ENCODE peak calls at places on chromosomes 2 and 18, in four cellular contexts. I is stomach, R is pancreas, Q is thoracic aorta. S is an unnamed sample.
A peak's percentile ranks its signal among the peaks of the same experiment; 100 is the strongest.

GRCh38 chr18:24734058-24734457 is 273.6 kb downstream of the HRH4 start:
- DNase-seq in I (no peak), Q (no peak), R (no peak), S (peak; percentile 10)

GRCh38 chr18:65753520-65753919 is 2.7 kb downstream of the CDH7 start:
- DNase-seq in R (no peak), I (no peak), Q (no peak), S (peak; percentile 7)

GRCh38 chr2:227623225-227623624 is 5.9 kb downstream of the SCYGR4 start:
- DNase-seq in R (no peak), I (no peak), Q (no peak), S (peak; percentile 79)

GRCh38 chr2:55712477-55713060 is 18.9 kb upstream of the PNPT1 start:
- DNase-seq in Q (no peak), R (no peak), I (no peak), S (peak; percentile 10)

GRCh38 chr2:10664652-10665051 is 25.1 kb downstream of the NOL10 start:
- DNase-seq in Q (no peak), R (no peak), I (no peak), S (no peak)

GRCh38 chr2:12816379-12817306 is 99.9 kb downstream of the TRIB2 start:
- DNase-seq in Q (no peak), R (no peak), I (no peak), S (no peak)

GRCh38 chr2:24837996-24838513 is 44.8 kb downstream of the CENPO start:
- DNase-seq in I (no peak), R (no peak), Q (no peak), S (no peak)

GRCh38 chr2:98121149-98121548 is 34.2 kb downstream of the VWA3B start:
- DNase-seq in Q (no peak), I (no peak), R (no peak), S (no peak)

GRCh38 chr2:142321706-142322280 is 191.0 kb upstream of the LRP1B start:
- DNase-seq in I (no peak), Q (no peak), R (no peak), S (no peak)

GRCh38 chr2:39728941-39729351 is 50.1 kb downstream of the THUMPD2 start:
- DNase-seq in Q (no peak), R (no peak), I (peak; percentile 35), S (peak; percentile 15)

GRCh38 chr2:235765181-235765820 is 271.5 kb downstream of the AGAP1 start:
- DNase-seq in Q (no peak), R (no peak), I (no peak), S (no peak)

GRCh38 chr2:109349555-109350430 is 220.8 kb downstream of the SH3RF3 start:
- DNase-seq in Q (no peak), R (peak; percentile 45), I (peak; percentile 21), S (no peak)

GRCh38 chr18:44783371-44783770 is 102.7 kb downstream of the SETBP1 start:
- DNase-seq in R (no peak), Q (no peak), I (no peak), S (no peak)

GRCh38 chr2:150494234-150494913 is 6.9 kb upstream of the RND3 start:
- DNase-seq in R (no peak), Q (no peak), I (no peak), S (no peak)

GRCh38 chr18:78734614-78734945 is 245.0 kb upstream of the SALL3 start:
- DNase-seq in I (no peak), R (no peak), Q (no peak), S (no peak)

GRCh38 chr2:30361751-30362394 is 85.2 kb upstream of the LCLAT1 start:
- DNase-seq in I (no peak), R (no peak), Q (no peak), S (no peak)

GRCh38 chr2:163187995-163188655 is 349.6 kb upstream of the KCNH7 start:
- DNase-seq in I (no peak), R (no peak), Q (no peak), S (no peak)

GRCh38 chr18:5527603-5528002 is 16.2 kb downstream of the EPB41L3 start:
- DNase-seq in Q (no peak), I (no peak), R (no peak), S (peak; percentile 56)

GRCh38 chr18:51028201-51028805 is 1.7 kb upstream of the SMAD4 start:
- DNase-seq in Q (no peak), R (no peak), I (no peak), S (peak; percentile 48)

GRCh38 chr2:100887713-100888112 is 67.8 kb downstream of the NPAS2 start:
- DNase-seq in Q (no peak), R (no peak), I (peak; percentile 36), S (no peak)

GRCh38 chr2:27832396-27832795 is 57.8 kb downstream of the RBKS start:
- DNase-seq in R (no peak), Q (no peak), I (no peak), S (no peak)

GRCh38 chr2:184336688-184337087 is 261.6 kb upstream of the ZNF804A start:
- DNase-seq in R (no peak), I (no peak), Q (no peak), S (no peak)

GRCh38 chr2:189995679-189996078 is 66.8 kb downstream of the MSTN start:
- DNase-seq in R (no peak), Q (no peak), I (no peak), S (no peak)

GRCh38 chr18:468841-469796 is 31.4 kb downstream of the COLEC12 start:
- DNase-seq in R (no peak), Q (no peak), I (no peak), S (no peak)

GRCh38 chr2:105252271-105252670 is 10.7 kb downstream of the GPR45 start:
- DNase-seq in I (no peak), R (no peak), Q (no peak), S (no peak)

GRCh38 chr2:32009479-32010256 is 1.1 kb downstream of the MEMO1 start:
- DNase-seq in R (peak; percentile 87), Q (no peak), I (peak; percentile 33), S (peak; percentile 37)

GRCh38 chr2:186526281-186526680 is 40.2 kb downstream of the ZC3H15 start:
- DNase-seq in R (no peak), I (no peak), Q (no peak), S (no peak)

GRCh38 chr2:239192975-239193374 is 207.8 kb downstream of the HDAC4 start:
- DNase-seq in R (no peak), I (no peak), Q (no peak), S (no peak)

GRCh38 chr18:49495074-49495473 is 8.0 kb upstream of the C18orf32 start:
- DNase-seq in R (no peak), Q (no peak), I (no peak), S (no peak)

GRCh38 chr18:42363446-42363845 is 408.4 kb downstream of the PIK3C3 start:
- DNase-seq in I (no peak), R (no peak), Q (no peak), S (no peak)

GRCh38 chr2:72032481-72033041 is 115.1 kb downstream of the CYP26B1 start:
- DNase-seq in Q (no peak), R (no peak), I (no peak), S (no peak)

GRCh38 chr2:70685771-70686171 is 82.2 kb downstream of the ADD2 start:
- DNase-seq in R (no peak), I (peak; percentile 11), Q (no peak), S (no peak)

GRCh38 chr2:132632000-132632649 is 37.9 kb downstream of the LYPD1 start:
- DNase-seq in I (no peak), R (no peak), Q (no peak), S (peak; percentile 65)

GRCh38 chr2:232486558-232487384 is 863 bp downstream of the ECEL1 start:
- DNase-seq in I (no peak), R (no peak), Q (no peak), S (no peak)

GRCh38 chr2:71813801-71814470 is 333.7 kb downstream of the CYP26B1 start:
- DNase-seq in Q (no peak), R (no peak), I (no peak), S (no peak)

GRCh38 chr2:12809526-12809925 is 92.8 kb downstream of the TRIB2 start:
- DNase-seq in R (no peak), Q (no peak), I (no peak), S (no peak)

GRCh38 chr2:168138911-168139310 is 108.5 kb downstream of the STK39 start:
- DNase-seq in I (no peak), R (no peak), Q (no peak), S (no peak)
- H3K4me1 ChIP-seq in I (peaks cover 20% of the 10 kb centered on the region), R (peaks cover 28% of the 10 kb centered on the region), Q (peaks cover 7% of the 10 kb centered on the region), S (no peaks in the 10 kb centered on the region)

GRCh38 chr2:217821536-217822147 is 181.2 kb downstream of the TNS1 start:
- DNase-seq in Q (no peak), R (peak; percentile 62), I (no peak), S (no peak)
- H3K4me1 ChIP-seq in Q (peaks cover 98% of the 10 kb centered on the region), R (peaks cover 2% of the 10 kb centered on the region), I (peaks cover 71% of the 10 kb centered on the region), S (no peaks in the 10 kb centered on the region)

GRCh38 chr2:134287323-134287722 is 33.5 kb downstream of the MGAT5 start:
- DNase-seq in R (no peak), I (no peak), Q (no peak), S (no peak)
- H3K4me1 ChIP-seq in R (peaks cover 6% of the 10 kb centered on the region), I (peaks cover 13% of the 10 kb centered on the region), Q (peaks cover 8% of the 10 kb centered on the region), S (peaks cover 12% of the 10 kb centered on the region)

DNA sequence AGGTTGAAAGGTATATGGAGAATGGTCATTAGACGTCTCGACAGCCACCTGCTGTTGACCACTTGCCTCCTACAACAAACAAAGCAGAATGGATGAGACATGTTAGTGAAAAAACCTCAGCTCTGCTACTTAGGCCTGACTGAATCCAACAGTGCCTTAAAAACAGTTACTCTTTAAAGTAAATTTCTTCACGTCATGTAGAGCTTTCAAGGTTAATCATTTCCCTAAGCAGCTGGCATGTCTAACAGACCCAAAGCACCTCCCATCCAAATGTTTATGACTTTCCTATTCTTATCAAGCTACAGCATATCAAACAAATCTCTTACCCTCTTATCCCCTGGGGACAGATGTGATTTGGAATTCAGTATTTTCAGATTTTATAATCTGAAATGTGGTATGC is 75.6 kb upstream of the ITGB6 start:
- DNase-seq in Q (no peak), R (no peak), I (no peak), S (peak; percentile 34)
- H3K4me1 ChIP-seq in Q (peaks cover 24% of the 10 kb centered on the region), R (peaks cover 24% of the 10 kb centered on the region), I (peaks cover 24% of the 10 kb centered on the region), S (no peaks in the 10 kb centered on the region)

DNA sequence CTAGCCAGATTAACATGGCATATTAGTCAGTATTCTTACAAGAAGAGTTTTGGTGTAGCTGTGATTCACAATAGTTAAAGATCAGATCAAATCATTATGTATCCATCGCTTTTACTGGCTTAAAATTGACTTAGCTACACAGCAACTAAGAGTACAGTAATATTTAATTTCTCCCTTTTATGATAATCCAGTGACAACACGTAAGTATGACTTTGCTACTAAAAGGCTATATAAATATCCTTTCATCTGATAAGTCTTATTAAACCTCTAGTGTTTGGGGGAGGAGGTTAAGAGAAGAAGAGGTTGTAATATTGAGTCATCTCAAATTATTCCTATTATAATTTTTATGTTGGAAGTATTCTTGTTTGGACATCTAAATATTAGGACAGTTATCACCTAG is 51.0 kb downstream of the KCNG3 start:
- DNase-seq in Q (no peak), R (no peak), I (no peak), S (no peak)
- H3K4me1 ChIP-seq in Q (no peaks in the 10 kb centered on the region), R (no peaks in the 10 kb centered on the region), I (no peaks in the 10 kb centered on the region), S (no peaks in the 10 kb centered on the region)